ENCODE peak calls at places on chromosome 19, in five cellular contexts. L is activated T-cell treated with anti-CD3 and anti-CD28 coated beads, Interleukin-2, amount 50 U/mL, for 72 hours; Z is naive thymus-derived CD8-positive, alpha-beta T cell; E is stimulated activated CD8-positive, alpha-beta memory T cell treated with anti-CD3 and anti-CD28 coated beads, Interleukin-2, amount 100 ng/mL, for 48 hours; G is CD8-positive, alpha-beta memory T cell. F is an unnamed sample.
A peak's percentile ranks its signal among the peaks of the same experiment; 100 is the strongest.

GRCh38 chr19:3403489-3404323 is 37.3 kb downstream of the NFIC start:
- DNase-seq in L (no peak), Z (no peak), E (no peak), G (no peak), F (no peak)

GRCh38 chr19:17103177-17103576 is 27.6 kb downstream of the MYO9B start:
- DNase-seq in L (peak; percentile 14), Z (no peak), E (peak; percentile 17), G (no peak), F (no peak)

GRCh38 chr19:29665826-29666633 is 769 bp downstream of the PLEKHF1 start:
- DNase-seq in L (no peak), Z (no peak), E (no peak), G (no peak), F (no peak)

GRCh38 chr19:41356984-41357739 is 3.4 kb upstream of the TGFB1 start:
- DNase-seq in L (peak; percentile 46), Z (no peak), E (no peak), G (no peak), F (no peak)

GRCh38 chr19:35017507-35017906 is 12.8 kb upstream of the SCN1B start:
- DNase-seq in L (no peak), Z (no peak), E (no peak), G (no peak), F (no peak)

GRCh38 chr19:19232231-19232630 is 20.5 kb downstream of the NCAN start:
- DNase-seq in L (no peak), Z (no peak), E (no peak), G (no peak), F (no peak)

GRCh38 chr19:10334340-10335148 is 1.2 kb upstream of the RAVER1 start:
- DNase-seq in L (peak; percentile 66), Z (no peak), E (peak; percentile 64), G (no peak), F (peak; percentile 14)

GRCh38 chr19:52115526-52116053 is 20.0 kb upstream of the ZNF841 start:
- DNase-seq in L (no peak), Z (no peak), E (no peak), G (no peak), F (no peak)

GRCh38 chr19:51345076-51345620 is 3.2 kb upstream of the VSIG10L start:
- DNase-seq in L (no peak), Z (no peak), E (no peak), G (no peak), F (no peak)

GRCh38 chr19:40035996-40036395 is 20.0 kb downstream of the ZNF780B start:
- DNase-seq in L (no peak), Z (no peak), E (no peak), G (no peak), F (no peak)

GRCh38 chr19:53942001-53942786 is 20.5 kb upstream of the CACNG8 start:
- DNase-seq in L (no peak), Z (no peak), E (peak; percentile 11), G (no peak), F (no peak)

GRCh38 chr19:7386308-7386707 is 37.6 kb downstream of the ARHGEF18 start:
- DNase-seq in L (peak; percentile 10), Z (no peak), E (no peak), G (no peak), F (no peak)

GRCh38 chr19:43939557-43940260 is 4.6 kb upstream of the ZNF45 start:
- DNase-seq in L (no peak), Z (no peak), E (no peak), G (no peak), F (no peak)

F was measured in T follicular helper cell.